ENCODE peak calls at places on chromosomes 13 and 19, in seven cellular contexts. D is A549, Q is kidney epithelial cell, B is AG08396, F is RCC 7860, O is HS-27A, E is body of pancreas. M is an unnamed sample.

GRCh38 chr19:8655340-8655709 is 24.9 kb downstream of the NFILZ start:
- DNase-seq in D (no peak), Q (no peak), B (no peak), F (no peak), O (no peak), E (no peak), M (no peak)

GRCh38 chr19:50266896-50267295 is 62.3 kb downstream of the KCNC3 start:
- DNase-seq in D (no peak), Q (no peak), B (no peak), F (no peak), O (no peak), E (no peak), M (no peak)

GRCh38 chr13:106117035-106117434 is 418.4 kb downstream of the EFNB2 start:
- DNase-seq in D (no peak), Q (no peak), B (peak; percentile 19), F (no peak), O (no peak), E (no peak), M (no peak)

GRCh38 chr13:65966991-65967451 is 1263.1 kb downstream of the PCDH9 start:
- DNase-seq in D (peak; percentile 66), Q (no peak), B (peak; percentile 20), F (peak; percentile 13), O (peak; percentile 19), E (no peak), M (no peak)

GRCh38 chr13:34748078-34748477 is 194.0 kb upstream of the NBEA start:
- DNase-seq in D (no peak), Q (no peak), B (no peak), F (no peak), O (no peak), E (peak; percentile 71), M (no peak)

GRCh38 chr13:106083620-106084350 is 451.7 kb downstream of the EFNB2 start:
- DNase-seq in D (peak; percentile 19), Q (no peak), B (peak; percentile 35), F (peak; percentile 38), O (no peak), E (peak; percentile 47), M (peak; percentile 21)

GRCh38 chr13:33446821-33447481 is 161.4 kb upstream of the STARD13 start:
- DNase-seq in D (no peak), Q (no peak), B (no peak), F (no peak), O (no peak), E (peak; percentile 17), M (no peak)

GRCh38 chr13:32391101-32391620 is 36.8 kb downstream of the N4BP2L1 start:
- DNase-seq in D (peak; percentile 1), Q (no peak), B (no peak), F (no peak), O (no peak), E (no peak), M (no peak)

GRCh38 chr19:6480843-6481415 is 658 bp downstream of the DENND1C start:
- DNase-seq in D (no peak), Q (no peak), B (no peak), F (no peak), O (no peak), E (no peak), M (no peak)

GRCh38 chr13:107234315-107234714 is 666.4 kb upstream of the ARGLU1 start:
- DNase-seq in D (no peak), Q (no peak), B (no peak), F (no peak), O (no peak), E (no peak), M (no peak)

GRCh38 chr13:61700663-61701062 is 285.0 kb upstream of the PCDH20 start:
- DNase-seq in D (no peak), Q (no peak), B (no peak), F (no peak), O (no peak), E (no peak), M (no peak)

GRCh38 chr13:50393641-50394040 is 378.4 kb downstream of the KCNRG start:
- DNase-seq in D (no peak), Q (no peak), B (no peak), F (no peak), O (no peak), E (no peak), M (no peak)